ENCODE peak calls at places on chromosomes 12 and 14, in seven cellular contexts. I is anterior cingulate cortex; U is CD8-positive, alpha-beta memory T cell; G is stimulated activated CD4-positive, alpha-beta T cell treated with anti-CD3 and anti-CD28 coated beads, Interleukin-12 subunit alpha, Interleukin-12 subunit beta, amount 100 ng/mL, for 4 hours; N is NCI-H1092; A is sigmoid colon; W is activated naive CD8-positive, alpha-beta T cell treated with anti-CD3 and anti-CD28 coated beads, Interleukin-2, amount 50 U/mL, for 16 hours. R is an unnamed sample.

GRCh38 chr14:85596562-85596961 is 66.6 kb downstream of the FLRT2 start:
- DNase-seq in U (no peak), I (no peak), A (no peak), W (no peak), G (no peak), N (peak; percentile 45), R (no peak)

GRCh38 chr12:124327362-124328043 is 32.6 kb downstream of the RFLNA start:
- DNase-seq in N (no peak), U (no peak), A (no peak), G (no peak), W (no peak), I (no peak), R (no peak)

GRCh38 chr14:89910706-89911017 is 43.9 kb downstream of the EFCAB11 start:
- DNase-seq in W (no peak), G (no peak), A (no peak), U (no peak), N (no peak), I (no peak), R (no peak)

GRCh38 chr14:33957993-33958392 is 7.1 kb upstream of the EGLN3 start:
- DNase-seq in I (no peak), G (no peak), A (no peak), U (no peak), N (no peak), W (no peak), R (no peak)

GRCh38 chr12:3658327-3659163 is 94.4 kb downstream of the CRACR2A start:
- DNase-seq in A (no peak), I (no peak), W (no peak), N (no peak), G (peak; percentile 8), U (peak; percentile 23), R (no peak)

GRCh38 chr14:29603721-29604120 is 323.9 kb downstream of the PRKD1 start:
- DNase-seq in G (no peak), I (no peak), A (no peak), N (no peak), W (no peak), U (no peak), R (no peak)

GRCh38 chr14:104792101-104792884 is 3.3 kb downstream of the AKT1 start:
- DNase-seq in G (no peak), U (no peak), A (no peak), I (no peak), N (no peak), W (no peak), R (peak; percentile 89)

GRCh38 chr12:107241421-107241820 is 148.1 kb upstream of the CRY1 start:
- DNase-seq in U (no peak), I (peak; percentile 1), G (no peak), W (no peak), N (no peak), A (no peak), R (no peak)

GRCh38 chr12:47889040-47889439 is 15.8 kb downstream of the VDR start:
- DNase-seq in I (no peak), G (no peak), A (no peak), W (no peak), U (no peak), N (no peak), R (no peak)